ENCODE peak calls at places on chromosomes 13 and 19, in eight cellular contexts. One of them, this sample, is unnamed.
A peak's percentile ranks its signal among the peaks of the same experiment; 100 is the strongest.

GRCh38 chr13:74414458-74414857 is 280.3 kb upstream of the KLF12 start:
- DNase-seq in amniotic epithelial cell: no peak
- DNase-seq in SK-MEL-5: no peak
- DNase-seq in cardiac muscle cell: no peak
- DNase-seq in activated naive CD4-positive, alpha-beta T cell treated with Interleukin-2 at 50 U/mL for 16 hours: no peak
- DNase-seq in brain microvascular endothelial cell: no peak
- DNase-seq in mucosa of descending colon: no peak
- DNase-seq in left ventricle myocardium superior: no peak
- DNase-seq in this sample: peak; percentile 75

GRCh38 chr19:41031926-41032325 is 40.8 kb downstream of the CYP2B6 start:
- DNase-seq in activated naive CD4-positive, alpha-beta T cell treated with Interleukin-2 at 50 U/mL for 16 hours: no peak
- DNase-seq in SK-MEL-5: no peak
- DNase-seq in left ventricle myocardium superior: no peak
- DNase-seq in brain microvascular endothelial cell: no peak
- DNase-seq in amniotic epithelial cell: peak; percentile 2
- DNase-seq in mucosa of descending colon: no peak
- DNase-seq in cardiac muscle cell: peak; percentile 2
- DNase-seq in this sample: no peak

GRCh38 chr19:46718157-46718933 is 1.4 kb upstream of the PRKD2 start:
- DNase-seq in left ventricle myocardium superior: peak; percentile 33
- DNase-seq in SK-MEL-5: no peak
- DNase-seq in activated naive CD4-positive, alpha-beta T cell treated with Interleukin-2 at 50 U/mL for 16 hours: peak; percentile 63
- DNase-seq in brain microvascular endothelial cell: no peak
- DNase-seq in mucosa of descending colon: peak; percentile 60
- DNase-seq in cardiac muscle cell: peak; percentile 41
- DNase-seq in amniotic epithelial cell: peak; percentile 66
- DNase-seq in this sample: peak; percentile 91

GRCh38 chr13:48074006-48074405 is 20.9 kb downstream of the MED4 start:
- DNase-seq in activated naive CD4-positive, alpha-beta T cell treated with Interleukin-2 at 50 U/mL for 16 hours: no peak
- DNase-seq in SK-MEL-5: no peak
- DNase-seq in amniotic epithelial cell: no peak
- DNase-seq in cardiac muscle cell: no peak
- DNase-seq in brain microvascular endothelial cell: no peak
- DNase-seq in mucosa of descending colon: no peak
- DNase-seq in left ventricle myocardium superior: no peak
- DNase-seq in this sample: no peak

GRCh38 chr13:85666356-85666755 is 132.9 kb downstream of the SLITRK6 start:
- DNase-seq in amniotic epithelial cell: no peak
- DNase-seq in mucosa of descending colon: no peak
- DNase-seq in brain microvascular endothelial cell: no peak
- DNase-seq in cardiac muscle cell: no peak
- DNase-seq in activated naive CD4-positive, alpha-beta T cell treated with Interleukin-2 at 50 U/mL for 16 hours: no peak
- DNase-seq in left ventricle myocardium superior: no peak
- DNase-seq in SK-MEL-5: no peak
- DNase-seq in this sample: no peak

GRCh38 chr19:40200352-40201099 is 9.3 kb downstream of the MAP3K10 start:
- DNase-seq in brain microvascular endothelial cell: no peak
- DNase-seq in SK-MEL-5: no peak
- DNase-seq in amniotic epithelial cell: peak; percentile 47
- DNase-seq in mucosa of descending colon: no peak
- DNase-seq in cardiac muscle cell: no peak
- DNase-seq in activated naive CD4-positive, alpha-beta T cell treated with Interleukin-2 at 50 U/mL for 16 hours: no peak
- DNase-seq in left ventricle myocardium superior: no peak
- DNase-seq in this sample: no peak

GRCh38 chr19:35090795-35091214 is 24.8 kb upstream of the FXYD3 start:
- DNase-seq in mucosa of descending colon: no peak
- DNase-seq in amniotic epithelial cell: no peak
- DNase-seq in brain microvascular endothelial cell: no peak
- DNase-seq in SK-MEL-5: no peak
- DNase-seq in cardiac muscle cell: no peak
- DNase-seq in left ventricle myocardium superior: no peak
- DNase-seq in activated naive CD4-positive, alpha-beta T cell treated with Interleukin-2 at 50 U/mL for 16 hours: no peak
- DNase-seq in this sample: no peak

GRCh38 chr19:18667531-18668251 is 15.8 kb upstream of the CRTC1 start:
- DNase-seq in activated naive CD4-positive, alpha-beta T cell treated with Interleukin-2 at 50 U/mL for 16 hours: no peak
- DNase-seq in SK-MEL-5: no peak
- DNase-seq in left ventricle myocardium superior: no peak
- DNase-seq in amniotic epithelial cell: no peak
- DNase-seq in brain microvascular endothelial cell: no peak
- DNase-seq in cardiac muscle cell: no peak
- DNase-seq in mucosa of descending colon: no peak
- DNase-seq in this sample: no peak

GRCh38 chr19:53540091-53540490 is 2.1 kb downstream of the ZNF331 start:
- DNase-seq in SK-MEL-5: no peak
- DNase-seq in mucosa of descending colon: no peak
- DNase-seq in activated naive CD4-positive, alpha-beta T cell treated with Interleukin-2 at 50 U/mL for 16 hours: no peak
- DNase-seq in brain microvascular endothelial cell: no peak
- DNase-seq in amniotic epithelial cell: no peak
- DNase-seq in left ventricle myocardium superior: no peak
- DNase-seq in cardiac muscle cell: no peak
- DNase-seq in this sample: no peak

GRCh38 chr13:73767191-73767741 is 366.9 kb downstream of the KLF12 start:
- DNase-seq in amniotic epithelial cell: no peak
- DNase-seq in SK-MEL-5: no peak
- DNase-seq in cardiac muscle cell: no peak
- DNase-seq in mucosa of descending colon: no peak
- DNase-seq in activated naive CD4-positive, alpha-beta T cell treated with Interleukin-2 at 50 U/mL for 16 hours: no peak
- DNase-seq in left ventricle myocardium superior: no peak
- DNase-seq in brain microvascular endothelial cell: no peak
- DNase-seq in this sample: no peak

GRCh38 chr13:78030351-78030750 is 111.7 kb upstream of the EDNRB start:
- DNase-seq in cardiac muscle cell: no peak
- DNase-seq in brain microvascular endothelial cell: no peak
- DNase-seq in SK-MEL-5: peak; percentile 92
- DNase-seq in mucosa of descending colon: no peak
- DNase-seq in left ventricle myocardium superior: no peak
- DNase-seq in activated naive CD4-positive, alpha-beta T cell treated with Interleukin-2 at 50 U/mL for 16 hours: no peak
- DNase-seq in amniotic epithelial cell: no peak
- DNase-seq in this sample: no peak

GRCh38 chr13:62431852-62432251 is 1016.2 kb upstream of the PCDH20 start:
- DNase-seq in SK-MEL-5: no peak
- DNase-seq in left ventricle myocardium superior: no peak
- DNase-seq in amniotic epithelial cell: no peak
- DNase-seq in cardiac muscle cell: no peak
- DNase-seq in activated naive CD4-positive, alpha-beta T cell treated with Interleukin-2 at 50 U/mL for 16 hours: no peak
- DNase-seq in brain microvascular endothelial cell: no peak
- DNase-seq in mucosa of descending colon: no peak
- DNase-seq in this sample: no peak

GRCh38 chr13:27038323-27038722 is 133.3 kb downstream of the USP12 start:
- DNase-seq in brain microvascular endothelial cell: peak; percentile 58
- DNase-seq in SK-MEL-5: no peak
- DNase-seq in cardiac muscle cell: peak; percentile 81
- DNase-seq in activated naive CD4-positive, alpha-beta T cell treated with Interleukin-2 at 50 U/mL for 16 hours: no peak
- DNase-seq in left ventricle myocardium superior: no peak
- DNase-seq in amniotic epithelial cell: peak; percentile 59
- DNase-seq in mucosa of descending colon: no peak
- DNase-seq in this sample: no peak

GRCh38 chr13:37889102-37889501 is 19.5 kb upstream of the TRPC4 start:
- DNase-seq in amniotic epithelial cell: peak; percentile 1
- DNase-seq in cardiac muscle cell: peak; percentile 19
- DNase-seq in mucosa of descending colon: no peak
- DNase-seq in left ventricle myocardium superior: no peak
- DNase-seq in brain microvascular endothelial cell: peak; percentile 34
- DNase-seq in SK-MEL-5: no peak
- DNase-seq in activated naive CD4-positive, alpha-beta T cell treated with Interleukin-2 at 50 U/mL for 16 hours: no peak
- DNase-seq in this sample: no peak

GRCh38 chr13:43776680-43777079 is 10.1 kb downstream of the ENOX1 start:
- DNase-seq in cardiac muscle cell: peak; percentile 30
- DNase-seq in activated naive CD4-positive, alpha-beta T cell treated with Interleukin-2 at 50 U/mL for 16 hours: no peak
- DNase-seq in left ventricle myocardium superior: no peak
- DNase-seq in mucosa of descending colon: no peak
- DNase-seq in brain microvascular endothelial cell: peak; percentile 40
- DNase-seq in SK-MEL-5: peak; percentile 30
- DNase-seq in amniotic epithelial cell: peak; percentile 59
- DNase-seq in this sample: no peak

GRCh38 chr19:18756896-18757295 is 34.2 kb downstream of the COMP start:
- DNase-seq in left ventricle myocardium superior: no peak
- DNase-seq in activated naive CD4-positive, alpha-beta T cell treated with Interleukin-2 at 50 U/mL for 16 hours: no peak
- DNase-seq in SK-MEL-5: no peak
- DNase-seq in amniotic epithelial cell: no peak
- DNase-seq in mucosa of descending colon: no peak
- DNase-seq in cardiac muscle cell: no peak
- DNase-seq in brain microvascular endothelial cell: no peak
- DNase-seq in this sample: no peak

GRCh38 chr13:50617134-50617721 is 226.3 kb downstream of the DLEU7 start:
- DNase-seq in cardiac muscle cell: peak; percentile 80
- DNase-seq in mucosa of descending colon: no peak
- DNase-seq in activated naive CD4-positive, alpha-beta T cell treated with Interleukin-2 at 50 U/mL for 16 hours: no peak
- DNase-seq in amniotic epithelial cell: peak; percentile 96
- DNase-seq in brain microvascular endothelial cell: peak; percentile 61
- DNase-seq in left ventricle myocardium superior: no peak
- DNase-seq in SK-MEL-5: no peak
- DNase-seq in this sample: no peak

GRCh38 chr19:13748169-13748884 is 16.0 kb upstream of the MRI1 start:
- DNase-seq in SK-MEL-5: peak; percentile 5
- DNase-seq in mucosa of descending colon: peak; percentile 51
- DNase-seq in activated naive CD4-positive, alpha-beta T cell treated with Interleukin-2 at 50 U/mL for 16 hours: no peak
- DNase-seq in amniotic epithelial cell: peak; percentile 35
- DNase-seq in brain microvascular endothelial cell: peak; percentile 42
- DNase-seq in cardiac muscle cell: peak; percentile 53
- DNase-seq in left ventricle myocardium superior: no peak
- DNase-seq in this sample: no peak

GRCh38 chr13:31105020-31105800 is 56.5 kb downstream of the HSPH1 start:
- DNase-seq in cardiac muscle cell: peak; percentile 54
- DNase-seq in amniotic epithelial cell: no peak
- DNase-seq in activated naive CD4-positive, alpha-beta T cell treated with Interleukin-2 at 50 U/mL for 16 hours: no peak
- DNase-seq in SK-MEL-5: peak; percentile 25
- DNase-seq in left ventricle myocardium superior: no peak
- DNase-seq in mucosa of descending colon: no peak
- DNase-seq in brain microvascular endothelial cell: no peak
- DNase-seq in this sample: no peak

GRCh38 chr19:39917561-39918182 is 16.8 kb downstream of the FCGBP start:
- DNase-seq in amniotic epithelial cell: no peak
- DNase-seq in SK-MEL-5: no peak
- DNase-seq in brain microvascular endothelial cell: no peak
- DNase-seq in left ventricle myocardium superior: no peak
- DNase-seq in mucosa of descending colon: no peak
- DNase-seq in activated naive CD4-positive, alpha-beta T cell treated with Interleukin-2 at 50 U/mL for 16 hours: no peak
- DNase-seq in cardiac muscle cell: no peak
- DNase-seq in this sample: peak; percentile 36

GRCh38 chr19:1591421-1592022 is 1.1 kb downstream of the MBD3 start:
- DNase-seq in cardiac muscle cell: peak; percentile 15
- DNase-seq in mucosa of descending colon: no peak
- DNase-seq in brain microvascular endothelial cell: no peak
- DNase-seq in amniotic epithelial cell: no peak
- DNase-seq in activated naive CD4-positive, alpha-beta T cell treated with Interleukin-2 at 50 U/mL for 16 hours: peak; percentile 16
- DNase-seq in left ventricle myocardium superior: no peak
- DNase-seq in SK-MEL-5: no peak
- DNase-seq in this sample: no peak

GRCh38 chr13:77544365-77544764 is 8.9 kb downstream of the SCEL start:
- DNase-seq in mucosa of descending colon: no peak
- DNase-seq in SK-MEL-5: no peak
- DNase-seq in brain microvascular endothelial cell: peak; percentile 46
- DNase-seq in amniotic epithelial cell: no peak
- DNase-seq in activated naive CD4-positive, alpha-beta T cell treated with Interleukin-2 at 50 U/mL for 16 hours: no peak
- DNase-seq in cardiac muscle cell: peak; percentile 85
- DNase-seq in left ventricle myocardium superior: peak; percentile 71
- DNase-seq in this sample: no peak

GRCh38 chr19:38559428-38560401 is 58.0 kb downstream of the MAP4K1 start:
- DNase-seq in activated naive CD4-positive, alpha-beta T cell treated with Interleukin-2 at 50 U/mL for 16 hours: peak; percentile 55
- DNase-seq in SK-MEL-5: no peak
- DNase-seq in brain microvascular endothelial cell: no peak
- DNase-seq in cardiac muscle cell: no peak
- DNase-seq in mucosa of descending colon: no peak
- DNase-seq in amniotic epithelial cell: peak; percentile 31
- DNase-seq in left ventricle myocardium superior: peak; percentile 6
- DNase-seq in this sample: peak; percentile 69

GRCh38 chr19:47861630-47862029 is 2.6 kb downstream of the TPRX2 start:
- DNase-seq in SK-MEL-5: no peak
- DNase-seq in cardiac muscle cell: no peak
- DNase-seq in left ventricle myocardium superior: no peak
- DNase-seq in amniotic epithelial cell: no peak
- DNase-seq in mucosa of descending colon: no peak
- DNase-seq in activated naive CD4-positive, alpha-beta T cell treated with Interleukin-2 at 50 U/mL for 16 hours: no peak
- DNase-seq in brain microvascular endothelial cell: no peak
- DNase-seq in this sample: no peak

GRCh38 chr13:84962141-84962750 is 837.0 kb downstream of the SLITRK6 start:
- DNase-seq in SK-MEL-5: no peak
- DNase-seq in activated naive CD4-positive, alpha-beta T cell treated with Interleukin-2 at 50 U/mL for 16 hours: no peak
- DNase-seq in amniotic epithelial cell: no peak
- DNase-seq in brain microvascular endothelial cell: no peak
- DNase-seq in cardiac muscle cell: no peak
- DNase-seq in mucosa of descending colon: no peak
- DNase-seq in left ventricle myocardium superior: no peak
- DNase-seq in this sample: peak; percentile 56

GRCh38 chr19:30670011-30670329 is 297.8 kb downstream of the ZNF536 start:
- DNase-seq in brain microvascular endothelial cell: no peak
- DNase-seq in SK-MEL-5: no peak
- DNase-seq in activated naive CD4-positive, alpha-beta T cell treated with Interleukin-2 at 50 U/mL for 16 hours: no peak
- DNase-seq in cardiac muscle cell: no peak
- DNase-seq in mucosa of descending colon: no peak
- DNase-seq in left ventricle myocardium superior: no peak
- DNase-seq in amniotic epithelial cell: no peak
- DNase-seq in this sample: peak; percentile 71

GRCh38 chr13:108178105-108178504 is 37.2 kb downstream of the LIG4 start:
- DNase-seq in brain microvascular endothelial cell: no peak
- DNase-seq in cardiac muscle cell: no peak
- DNase-seq in SK-MEL-5: no peak
- DNase-seq in activated naive CD4-positive, alpha-beta T cell treated with Interleukin-2 at 50 U/mL for 16 hours: no peak
- DNase-seq in mucosa of descending colon: no peak
- DNase-seq in left ventricle myocardium superior: no peak
- DNase-seq in amniotic epithelial cell: no peak
- DNase-seq in this sample: no peak

GRCh38 chr13:102233566-102234208 is 168.2 kb downstream of the FGF14 start:
- DNase-seq in amniotic epithelial cell: peak; percentile 3
- DNase-seq in SK-MEL-5: no peak
- DNase-seq in left ventricle myocardium superior: no peak
- DNase-seq in mucosa of descending colon: no peak
- DNase-seq in cardiac muscle cell: no peak
- DNase-seq in brain microvascular endothelial cell: no peak
- DNase-seq in activated naive CD4-positive, alpha-beta T cell treated with Interleukin-2 at 50 U/mL for 16 hours: no peak
- DNase-seq in this sample: no peak

GRCh38 chr19:12694641-12695040 is 1.8 kb downstream of the FBXW9 start:
- DNase-seq in SK-MEL-5: no peak
- DNase-seq in brain microvascular endothelial cell: no peak
- DNase-seq in activated naive CD4-positive, alpha-beta T cell treated with Interleukin-2 at 50 U/mL for 16 hours: no peak
- DNase-seq in left ventricle myocardium superior: no peak
- DNase-seq in mucosa of descending colon: no peak
- DNase-seq in amniotic epithelial cell: no peak
- DNase-seq in cardiac muscle cell: no peak
- DNase-seq in this sample: no peak

This sample was measured in spleen.